ENCODE peak calls at places on chromosomes 6 and 20, in nine cellular contexts. I, S, K, V, N, C, L, A and M are unnamed samples.

GRCh38 chr20:3436864-3437574 is 29.6 kb upstream of the DNAAF9 start:
- DNase-seq in I (no peak), S (no peak), K (no peak), V (no peak), N (no peak), C (no peak), L (no peak), A (no peak), M (no peak)

GRCh38 chr6:127192911-127193503 is 73.7 kb upstream of the RNF146 start:
- DNase-seq in I (no peak), S (no peak), K (peak), V (no peak), N (no peak), C (no peak), L (no peak), A (peak), M (no peak)

GRCh38 chr20:42067174-42067573 is 449.0 kb upstream of the CHD6 start:
- DNase-seq in I (no peak), S (no peak), K (no peak), V (no peak), N (no peak), C (no peak), L (no peak), A (no peak), M (no peak)

GRCh38 chr6:161890959-161891358 is 617.1 kb upstream of the AGPAT4 start:
- DNase-seq in I (no peak), S (no peak), K (no peak), V (no peak), N (no peak), C (no peak), L (no peak), A (no peak), M (no peak)

GRCh38 chr6:11538049-11538798 is 675 bp downstream of the TMEM170B start:
- DNase-seq in I (peak), S (no peak), K (peak), V (no peak), N (no peak), C (peak), L (peak), A (peak), M (no peak)

GRCh38 chr6:159788276-159788675 is 1.1 kb downstream of the TCP1 start:
- DNase-seq in I (no peak), S (no peak), K (no peak), V (no peak), N (no peak), C (no peak), L (no peak), A (no peak), M (no peak)

GRCh38 chr6:123965894-123966293 is 162.2 kb downstream of the NKAIN2 start:
- DNase-seq in I (no peak), S (no peak), K (no peak), V (no peak), N (no peak), C (no peak), L (no peak), A (peak), M (no peak)

GRCh38 chr6:166561766-166562165 is 24.7 kb downstream of the RAMACL start:
- DNase-seq in I (no peak), S (no peak), K (no peak), V (no peak), N (no peak), C (no peak), L (no peak), A (no peak), M (peak)

GRCh38 chr6:157682856-157683481 is 140.1 kb upstream of the SNX9 start:
- DNase-seq in I (no peak), S (no peak), K (no peak), V (no peak), N (no peak), C (no peak), L (no peak), A (peak), M (no peak)

GRCh38 chr6:111712398-111712797 is 106.7 kb upstream of the TRAF3IP2 start:
- DNase-seq in I (no peak), S (no peak), K (no peak), V (no peak), N (no peak), C (no peak), L (peak), A (no peak), M (peak)

GRCh38 chr6:164008902-164009301 is 594.4 kb downstream of the QKI start:
- DNase-seq in I (no peak), S (no peak), K (no peak), V (no peak), N (no peak), C (no peak), L (no peak), A (no peak), M (no peak)

GRCh38 chr20:19367591-19367990 is 155.1 kb downstream of the SLC24A3 start:
- DNase-seq in I (no peak), S (no peak), K (no peak), V (no peak), N (no peak), C (no peak), L (no peak), A (no peak), M (no peak)

GRCh38 chr6:4028051-4028450 is 50.9 kb downstream of the FAM217A start:
- DNase-seq in I (no peak), S (no peak), K (no peak), V (no peak), N (no peak), C (no peak), L (no peak), A (no peak), M (no peak)

GRCh38 chr6:145368075-145368474 is 367.2 kb downstream of the EPM2A start:
- DNase-seq in I (no peak), S (no peak), K (no peak), V (no peak), N (no peak), C (no peak), L (no peak), A (no peak), M (no peak)

GRCh38 chr6:81995548-81996289 is 243.2 kb upstream of the TENT5A start:
- DNase-seq in I (no peak), S (no peak), K (no peak), V (no peak), N (no peak), C (no peak), L (no peak), A (no peak), M (no peak)

GRCh38 chr20:1121439-1121838 is 3.0 kb downstream of the PSMF1 start:
- DNase-seq in I (no peak), S (no peak), K (no peak), V (no peak), N (no peak), C (no peak), L (no peak), A (no peak), M (no peak)

GRCh38 chr20:37145014-37145413 is 34.1 kb upstream of the RPN2 start:
- DNase-seq in I (no peak), S (no peak), K (peak), V (no peak), N (no peak), C (no peak), L (no peak), A (no peak), M (no peak)

GRCh38 chr6:158257425-158257759 is 54.9 kb upstream of the TULP4 start:
- DNase-seq in I (no peak), S (no peak), K (no peak), V (no peak), N (no peak), C (no peak), L (no peak), A (no peak), M (no peak)

GRCh38 chr20:7993238-7993637 is 26.3 kb downstream of the TMX4 start:
- DNase-seq in I (no peak), S (no peak), K (no peak), V (no peak), N (no peak), C (no peak), L (no peak), A (no peak), M (no peak)

GRCh38 chr6:42197574-42198362 is 3.0 kb upstream of the GUCA1B start:
- DNase-seq in I (no peak), S (no peak), K (peak), V (no peak), N (no peak), C (no peak), L (peak), A (peak), M (no peak)

GRCh38 chr20:25227317-25227831 is 20.5 kb upstream of the PYGB start:
- DNase-seq in I (no peak), S (no peak), K (no peak), V (no peak), N (no peak), C (no peak), L (no peak), A (peak), M (no peak)
- TF ChIP-seq POLR2A in I (no peak), S (no peak), K (no peak), V (no peak), N (no peak), C (no peak), L (no peak), A (no peak), M (no peak)

DNA sequence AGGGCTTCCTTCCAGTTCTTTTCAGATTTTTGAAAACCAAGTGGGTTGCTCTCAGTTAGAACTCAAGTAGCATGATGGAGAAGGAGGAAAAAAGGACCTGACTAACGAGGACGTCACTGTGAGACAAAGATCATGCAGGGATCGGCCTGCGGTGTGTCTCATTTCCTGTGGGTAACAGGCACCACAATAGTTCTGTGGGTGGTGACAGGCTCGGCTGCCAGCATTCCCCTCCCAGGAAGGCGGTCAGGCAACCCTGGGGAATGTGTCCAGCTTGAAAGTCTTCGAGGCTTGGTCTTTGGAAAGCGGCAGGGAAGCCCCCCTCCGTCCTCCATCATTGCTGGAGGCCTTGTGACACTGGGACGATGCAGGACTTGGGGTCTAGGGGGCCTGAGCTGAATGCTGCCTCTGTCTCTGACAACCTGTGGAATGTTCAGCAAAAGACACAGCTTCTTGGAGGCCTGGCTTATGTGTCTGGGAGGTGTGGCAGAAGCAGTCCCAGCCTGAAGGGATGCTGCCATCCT is 121.0 kb downstream of the BCAS1 start:
- DNase-seq in I (peak), S (no peak), K (peak), V (no peak), N (no peak), C (no peak), L (peak), A (peak), M (no peak)
- H3K4me3 ChIP-seq in I (no peak), S (peak), K (no peak), V (no peak), N (no peak), C (no peak), L (no peak), A (no peak), M (no peak)

GRCh38 chr20:22523499-22524392 is 60.6 kb downstream of the FOXA2 start:
- DNase-seq in I (peak), S (no peak), K (no peak), V (no peak), N (no peak), C (no peak), L (peak), A (no peak), M (no peak)
- TF ChIP-seq POLR2A in I (no peak), S (no peak), K (no peak), V (no peak), N (no peak), C (no peak), L (no peak), A (no peak), M (no peak)

GRCh38 chr6:37624606-37625574 is 72.8 kb downstream of the MDGA1 start:
- DNase-seq in I (peak), S (no peak), K (no peak), V (no peak), N (peak), C (no peak), L (peak), A (peak), M (no peak)
- H3K4me3 ChIP-seq in I (no peak), S (no peak), K (no peak), V (peak), N (no peak), C (peak), L (peak), A (no peak), M (peak)

GRCh38 chr6:149683256-149683860 is 34.5 kb downstream of the LATS1 start:
- DNase-seq in I (no peak), S (no peak), K (no peak), V (no peak), N (no peak), C (no peak), L (no peak), A (no peak), M (peak)
- TF ChIP-seq POLR2A in I (no peak), S (no peak), K (no peak), V (no peak), N (no peak), C (no peak), L (no peak), A (no peak), M (no peak)

GRCh38 chr6:7879579-7879978 is 31.0 kb downstream of the TXNDC5 start:
- DNase-seq in I (no peak), S (no peak), K (no peak), V (no peak), N (no peak), C (no peak), L (no peak), A (peak), M (no peak)
- H3K4me3 ChIP-seq in I (no peak), S (no peak), K (no peak), V (no peak), N (no peak), C (no peak), L (no peak), A (no peak), M (no peak)

GRCh38 chr20:63147532-63147931 is 68.4 kb downstream of the YTHDF1 start:
- DNase-seq in I (no peak), S (no peak), K (no peak), V (no peak), N (no peak), C (no peak), L (no peak), A (no peak), M (no peak)
- TF ChIP-seq POLR2A in I (no peak), S (no peak), K (no peak), V (no peak), N (no peak), C (no peak), L (no peak), A (no peak), M (no peak)